ENCODE peak calls at places on chromosomes 13 and 19, in five cellular contexts. B is NCI-H774, F is mesenchymal stem cell, R is IMR-90, W is HFFc6. P is an unnamed sample.

GRCh38 chr19:36401475-36401874 is 17.0 kb downstream of the ZFP82 start:
- DNase-seq in B (no peak), F (no peak), R (no peak), W (no peak), P (no peak)

GRCh38 chr19:40381321-40381720 is 8.7 kb downstream of the HIPK4 start:
- DNase-seq in B (no peak), F (no peak), R (no peak), W (no peak), P (no peak)

GRCh38 chr13:20360041-20360491 is 127.9 kb upstream of the GJB6 start:
- DNase-seq in B (no peak), F (peak), R (peak), W (peak), P (no peak)

GRCh38 chr13:91369432-91369831 is 21.9 kb downstream of the MIR17HG start:
- DNase-seq in B (no peak), F (peak), R (peak), W (no peak), P (no peak)

GRCh38 chr19:50435221-50435620 is 2.5 kb downstream of the MYBPC2 start:
- DNase-seq in B (no peak), F (no peak), R (no peak), W (no peak), P (no peak)

GRCh38 chr19:55344444-55344843 is 4.8 kb downstream of the KMT5C start:
- DNase-seq in B (no peak), F (no peak), R (no peak), W (no peak), P (no peak)

GRCh38 chr13:24220086-24220703 is 59.7 kb downstream of the SPATA13 start:
- DNase-seq in B (peak), F (peak), R (peak), W (peak), P (peak)

GRCh38 chr19:604355-604754 is 14.7 kb downstream of the HCN2 start:
- DNase-seq in B (no peak), F (no peak), R (no peak), W (no peak), P (no peak)

GRCh38 chr13:76189882-76190519 is 553.9 kb downstream of the LMO7 start:
- DNase-seq in B (no peak), F (no peak), R (no peak), W (no peak), P (no peak)

GRCh38 chr13:113907637-113908617 is 44.1 kb upstream of the GAS6 start:
- DNase-seq in B (peak), F (peak), R (peak), W (peak), P (peak)

GRCh38 chr13:110106726-110107125 is 200.2 kb downstream of the COL4A1 start:
- DNase-seq in B (no peak), F (no peak), R (no peak), W (no peak), P (no peak)

GRCh38 chr13:83906240-83906820 is 24.1 kb upstream of the SLITRK1 start:
- DNase-seq in B (no peak), F (no peak), R (no peak), W (no peak), P (no peak)

GRCh38 chr19:18294467-18294864 is 13.0 kb upstream of the JUND start:
- DNase-seq in B (no peak), F (no peak), R (no peak), W (peak), P (no peak)

GRCh38 chr13:95697052-95697680 is 20.2 kb downstream of the DNAJC3 start:
- DNase-seq in B (no peak), F (peak), R (no peak), W (no peak), P (no peak)

GRCh38 chr19:18203408-18203862 is 407 bp downstream of the RAB3A start:
- DNase-seq in B (no peak), F (no peak), R (no peak), W (no peak), P (no peak)

GRCh38 chr13:66071608-66072007 is 1158.5 kb downstream of the PCDH9 start:
- DNase-seq in B (no peak), F (no peak), R (no peak), W (no peak), P (no peak)

GRCh38 chr13:66532146-66532545 is 698.0 kb downstream of the PCDH9 start:
- DNase-seq in B (no peak), F (peak), R (peak), W (peak), P (peak)

GRCh38 chr13:46995874-46996273 is 99.0 kb upstream of the HTR2A start:
- DNase-seq in B (no peak), F (no peak), R (no peak), W (no peak), P (no peak)

GRCh38 chr13:108993346-108993745 is 363.9 kb downstream of the MYO16 start:
- DNase-seq in B (no peak), F (peak), R (peak), W (no peak), P (no peak)

GRCh38 chr19:32822916-32823746 is 46.4 kb downstream of the SLC7A9 start:
- DNase-seq in B (no peak), F (no peak), R (no peak), W (no peak), P (no peak)

GRCh38 chr13:114078501-114079451 is 53.6 kb downstream of the RASA3 start:
- DNase-seq in B (no peak), F (peak), R (peak), W (peak), P (no peak)

GRCh38 chr13:42283574-42283973 is 11.6 kb downstream of the AKAP11 start:
- DNase-seq in B (no peak), F (no peak), R (no peak), W (no peak), P (no peak)

GRCh38 chr19:2556221-2557092 is 80.5 kb downstream of the GADD45B start:
- DNase-seq in B (no peak), F (no peak), R (no peak), W (no peak), P (no peak)

GRCh38 chr13:112849500-112849899 is 119.5 kb upstream of the MCF2L start:
- DNase-seq in B (peak), F (no peak), R (peak), W (no peak), P (no peak)

GRCh38 chr13:46168341-46168740 is 13.6 kb downstream of the LCP1 start:
- DNase-seq in B (no peak), F (peak), R (no peak), W (no peak), P (no peak)

GRCh38 chr19:958967-959685 is 25.0 kb upstream of the WDR18 start:
- DNase-seq in B (no peak), F (peak), R (peak), W (peak), P (no peak)

GRCh38 chr19:30536975-30537374 is 164.8 kb downstream of the ZNF536 start:
- DNase-seq in B (no peak), F (no peak), R (no peak), W (no peak), P (no peak)

GRCh38 chr13:81929988-81930387 is 1589.1 kb upstream of the SPRY2 start:
- DNase-seq in B (no peak), F (peak), R (no peak), W (peak), P (no peak)

GRCh38 chr19:45462174-45462573 is 5.6 kb upstream of the FOSB start:
- DNase-seq in B (no peak), F (no peak), R (no peak), W (no peak), P (no peak)

GRCh38 chr13:113857531-113858195 is 6.2 kb downstream of the GAS6 start:
- DNase-seq in B (no peak), F (no peak), R (no peak), W (no peak), P (no peak)

GRCh38 chr13:41601718-41602445 is 144.5 kb downstream of the RGCC start:
- DNase-seq in B (no peak), F (peak), R (no peak), W (peak), P (no peak)

GRCh38 chr19:3218037-3218661 is 6.3 kb upstream of the CELF5 start:
- DNase-seq in B (no peak), F (no peak), R (no peak), W (no peak), P (no peak)

GRCh38 chr19:12880551-12881171 is 588 bp downstream of the DNASE2 start:
- DNase-seq in B (no peak), F (no peak), R (peak), W (no peak), P (no peak)

GRCh38 chr19:14556662-14557188 is 15.1 kb downstream of the NDUFB7 start:
- DNase-seq in B (peak), F (peak), R (peak), W (peak), P (no peak)

GRCh38 chr13:37429976-37430375 is 168.6 kb downstream of the POSTN start:
- DNase-seq in B (no peak), F (peak), R (peak), W (peak), P (peak)

GRCh38 chr13:29754486-29754806 is 96.0 kb downstream of the UBL3 start:
- DNase-seq in B (no peak), F (peak), R (peak), W (peak), P (no peak)

GRCh38 chr13:40585911-40586471 is 80.5 kb downstream of the FOXO1 start:
- DNase-seq in B (no peak), F (no peak), R (no peak), W (no peak), P (no peak)